ENCODE peak calls at places on chromosomes 3 and 15, in nine cellular contexts. R is endothelial cell, P is WERI-Rb-1, A is foreskin fibroblast, E is BJ, F is psoas muscle, J is nucleus accumbens, V is progenitor cell of endocrine pancreas, D is GM23338. X is an unnamed sample.
A peak's percentile ranks its signal among the peaks of the same experiment; 100 is the strongest.

GRCh38 chr15:88400069-88400468 is 67.1 kb downstream of the MRPL46 start:
- DNase-seq in R (peak; percentile 23), P (peak; percentile 10), A (no peak), E (no peak), F (no peak), J (no peak), V (no peak), D (no peak), X (no peak)

GRCh38 chr15:71051539-71051938 is 63.7 kb upstream of the THSD4 start:
- DNase-seq in R (no peak), P (no peak), A (peak; percentile 87), E (peak; percentile 50), F (no peak), J (peak; percentile 3), V (no peak), D (no peak), X (no peak)

GRCh38 chr15:75025548-75026260 is 2.3 kb downstream of the PPCDC start:
- DNase-seq in R (no peak), P (no peak), A (no peak), E (no peak), F (no peak), J (no peak), V (no peak), D (no peak), X (no peak)

GRCh38 chr3:196202516-196202970 is 8.7 kb downstream of the ZDHHC19 start:
- DNase-seq in R (no peak), P (no peak), A (peak; percentile 30), E (no peak), F (peak; percentile 60), J (no peak), V (no peak), D (peak; percentile 41), X (peak; percentile 85)

GRCh38 chr3:50378024-50378423 is 18.7 kb upstream of the TMEM115 start:
- DNase-seq in R (no peak), P (no peak), A (no peak), E (no peak), F (no peak), J (no peak), V (no peak), D (peak; percentile 42), X (no peak)

GRCh38 chr15:44397869-44398268 is 29.6 kb upstream of the CTDSPL2 start:
- DNase-seq in R (no peak), P (no peak), A (no peak), E (no peak), F (no peak), J (no peak), V (no peak), D (no peak), X (no peak)

GRCh38 chr3:150319900-150320299 is 88.2 kb upstream of the TSC22D2 start:
- DNase-seq in R (no peak), P (peak; percentile 55), A (peak; percentile 95), E (peak; percentile 80), F (no peak), J (no peak), V (no peak), D (no peak), X (no peak)

GRCh38 chr15:87439090-87439489 is 817.4 kb downstream of the NTRK3 start:
- DNase-seq in R (no peak), P (no peak), A (no peak), E (no peak), F (no peak), J (no peak), V (no peak), D (no peak), X (no peak)

GRCh38 chr15:34012461-34013028 is 26.5 kb downstream of the AVEN start:
- DNase-seq in R (no peak), P (no peak), A (no peak), E (no peak), F (no peak), J (no peak), V (no peak), D (no peak), X (no peak)

GRCh38 chr3:30660128-30660525 is 53.7 kb downstream of the TGFBR2 start:
- DNase-seq in R (no peak), P (no peak), A (no peak), E (no peak), F (no peak), J (no peak), V (no peak), D (no peak), X (no peak)

GRCh38 chr3:187014417-187014864 is 84.1 kb downstream of the ST6GAL1 start:
- DNase-seq in R (no peak), P (no peak), A (peak; percentile 28), E (peak; percentile 33), F (no peak), J (no peak), V (no peak), D (no peak), X (no peak)

GRCh38 chr15:66912001-66912400 is 153.4 kb upstream of the SMAD3 start:
- DNase-seq in R (no peak), P (no peak), A (no peak), E (no peak), F (no peak), J (no peak), V (no peak), D (no peak), X (no peak)

GRCh38 chr15:70503073-70503745 is 260.1 kb downstream of the UACA start:
- DNase-seq in R (no peak), P (no peak), A (no peak), E (no peak), F (no peak), J (no peak), V (no peak), D (no peak), X (no peak)

GRCh38 chr3:58066842-58067241 is 58.6 kb downstream of the FLNB start:
- DNase-seq in R (no peak), P (no peak), A (peak; percentile 41), E (no peak), F (no peak), J (no peak), V (no peak), D (no peak), X (no peak)

GRCh38 chr3:15527031-15527459 is 5.5 kb upstream of the COLQ start:
- DNase-seq in R (peak; percentile 38), P (peak; percentile 67), A (no peak), E (no peak), F (no peak), J (no peak), V (peak; percentile 12), D (peak; percentile 93), X (no peak)

GRCh38 chr15:63156708-63157065 is 590 bp downstream of the RPS27L start:
- DNase-seq in R (no peak), P (peak; percentile 19), A (no peak), E (no peak), F (no peak), J (no peak), V (no peak), D (peak; percentile 39), X (peak; percentile 73)

GRCh38 chr15:29835301-29835700 is 13.0 kb upstream of the TJP1 start:
- DNase-seq in R (no peak), P (no peak), A (no peak), E (no peak), F (no peak), J (no peak), V (no peak), D (no peak), X (no peak)

GRCh38 chr15:23854535-23855252 is 167.6 kb upstream of the NDN start:
- DNase-seq in R (no peak), P (peak; percentile 54), A (no peak), E (no peak), F (no peak), J (no peak), V (no peak), D (peak; percentile 48), X (no peak)

GRCh38 chr3:11530153-11530721 is 113.5 kb downstream of the VGLL4 start:
- DNase-seq in R (no peak), P (no peak), A (peak; percentile 75), E (peak; percentile 80), F (no peak), J (no peak), V (no peak), D (no peak), X (peak; percentile 83)

GRCh38 chr15:61946778-61947177 is 113.5 kb downstream of the VPS13C start:
- DNase-seq in R (no peak), P (no peak), A (peak; percentile 3), E (peak; percentile 4), F (no peak), J (no peak), V (no peak), D (no peak), X (no peak)

GRCh38 chr15:77866596-77867125 is 210.8 kb downstream of the TBC1D2B start:
- DNase-seq in R (no peak), P (no peak), A (no peak), E (no peak), F (no peak), J (no peak), V (no peak), D (no peak), X (peak; percentile 39)

GRCh38 chr15:101579766-101580165 is 72.4 kb downstream of the TM2D3 start:
- DNase-seq in R (no peak), P (no peak), A (peak; percentile 8), E (no peak), F (no peak), J (no peak), V (no peak), D (no peak), X (no peak)

GRCh38 chr3:153051427-153052095 is 110.5 kb upstream of the RAP2B start:
- DNase-seq in R (no peak), P (no peak), A (peak; percentile 72), E (peak; percentile 27), F (no peak), J (no peak), V (no peak), D (no peak), X (no peak)